ENCODE peak calls at places on chromosomes 13 and 19, in eight cellular contexts. One of them, this sample, is unnamed.

GRCh38 chr19:33374406-33374703 is 846 bp downstream of the CEBPG start:
- DNase-seq in GM04503: no peak
- DNase-seq in foreskin keratinocyte: no peak
- DNase-seq in adipocyte: peak; percentile 69
- DNase-seq in hepatocyte: no peak
- DNase-seq in ascending aorta: no peak
- DNase-seq in ovary: no peak
- DNase-seq in RCC 7860: no peak
- DNase-seq in this sample: no peak

GRCh38 chr19:49809155-49809986 is 3.7 kb downstream of the FUZ start:
- DNase-seq in RCC 7860: peak; percentile 5
- DNase-seq in GM04503: no peak
- DNase-seq in ovary: peak; percentile 62
- DNase-seq in hepatocyte: peak; percentile 67
- DNase-seq in foreskin keratinocyte: no peak
- DNase-seq in ascending aorta: no peak
- DNase-seq in adipocyte: peak; percentile 53
- DNase-seq in this sample: peak; percentile 84

GRCh38 chr19:29711584-29712132 is 3.4 kb downstream of the C19orf12 start:
- DNase-seq in ovary: no peak
- DNase-seq in foreskin keratinocyte: no peak
- DNase-seq in RCC 7860: no peak
- DNase-seq in adipocyte: no peak
- DNase-seq in ascending aorta: no peak
- DNase-seq in hepatocyte: no peak
- DNase-seq in GM04503: no peak
- DNase-seq in this sample: no peak

GRCh38 chr19:1284979-1285736 is 515 bp upstream of the EFNA2 start:
- DNase-seq in GM04503: no peak
- DNase-seq in hepatocyte: no peak
- DNase-seq in adipocyte: no peak
- DNase-seq in RCC 7860: no peak
- DNase-seq in ascending aorta: no peak
- DNase-seq in foreskin keratinocyte: no peak
- DNase-seq in ovary: no peak
- DNase-seq in this sample: no peak

GRCh38 chr13:36763322-36763721 is 55.7 kb upstream of the RFXAP start:
- DNase-seq in hepatocyte: no peak
- DNase-seq in adipocyte: no peak
- DNase-seq in ovary: no peak
- DNase-seq in ascending aorta: no peak
- DNase-seq in foreskin keratinocyte: no peak
- DNase-seq in GM04503: no peak
- DNase-seq in RCC 7860: no peak
- DNase-seq in this sample: no peak

GRCh38 chr13:26011996-26012688 is 39.7 kb downstream of the SHISA2 start:
- DNase-seq in ovary: no peak
- DNase-seq in hepatocyte: no peak
- DNase-seq in foreskin keratinocyte: no peak
- DNase-seq in GM04503: no peak
- DNase-seq in RCC 7860: no peak
- DNase-seq in adipocyte: no peak
- DNase-seq in ascending aorta: no peak
- DNase-seq in this sample: peak; percentile 28

GRCh38 chr19:43780706-43781525 is at the start of gene KCNN4:
- DNase-seq in foreskin keratinocyte: peak; percentile 65
- DNase-seq in GM04503: no peak
- DNase-seq in ascending aorta: no peak
- DNase-seq in ovary: no peak
- DNase-seq in RCC 7860: peak; percentile 44
- DNase-seq in adipocyte: peak; percentile 54
- DNase-seq in hepatocyte: peak; percentile 58
- DNase-seq in this sample: no peak

GRCh38 chr13:93118081-93118615 is 108.5 kb upstream of the GPC6 start:
- DNase-seq in ascending aorta: no peak
- DNase-seq in GM04503: no peak
- DNase-seq in foreskin keratinocyte: no peak
- DNase-seq in ovary: no peak
- DNase-seq in adipocyte: no peak
- DNase-seq in hepatocyte: no peak
- DNase-seq in RCC 7860: no peak
- DNase-seq in this sample: no peak

GRCh38 chr19:1822210-1822609 is 10.1 kb upstream of the ATP8B3 start:
- DNase-seq in foreskin keratinocyte: no peak
- DNase-seq in adipocyte: no peak
- DNase-seq in ovary: no peak
- DNase-seq in GM04503: no peak
- DNase-seq in ascending aorta: no peak
- DNase-seq in RCC 7860: no peak
- DNase-seq in hepatocyte: no peak
- DNase-seq in this sample: peak; percentile 77

GRCh38 chr13:23599083-23599925 is 29.1 kb downstream of the TNFRSF19 start:
- DNase-seq in ascending aorta: no peak
- DNase-seq in ovary: no peak
- DNase-seq in foreskin keratinocyte: peak; percentile 63
- DNase-seq in adipocyte: no peak
- DNase-seq in GM04503: no peak
- DNase-seq in RCC 7860: peak; percentile 91
- DNase-seq in hepatocyte: peak; percentile 66
- DNase-seq in this sample: no peak

GRCh38 chr13:32455594-32455903 is 27.6 kb upstream of the N4BP2L1 start:
- DNase-seq in ovary: no peak
- DNase-seq in RCC 7860: no peak
- DNase-seq in ascending aorta: no peak
- DNase-seq in foreskin keratinocyte: no peak
- DNase-seq in GM04503: no peak
- DNase-seq in hepatocyte: no peak
- DNase-seq in adipocyte: no peak
- DNase-seq in this sample: no peak

GRCh38 chr19:28296506-28296905 is 916.4 kb downstream of the UQCRFS1 start:
- DNase-seq in adipocyte: no peak
- DNase-seq in ovary: no peak
- DNase-seq in foreskin keratinocyte: no peak
- DNase-seq in hepatocyte: no peak
- DNase-seq in RCC 7860: peak; percentile 68
- DNase-seq in ascending aorta: no peak
- DNase-seq in GM04503: peak; percentile 34
- DNase-seq in this sample: no peak

GRCh38 chr13:98539655-98540054 is 37.3 kb downstream of the STK24 start:
- DNase-seq in foreskin keratinocyte: no peak
- DNase-seq in ascending aorta: no peak
- DNase-seq in ovary: no peak
- DNase-seq in GM04503: no peak
- DNase-seq in hepatocyte: no peak
- DNase-seq in adipocyte: no peak
- DNase-seq in RCC 7860: no peak
- DNase-seq in this sample: no peak

GRCh38 chr19:39407644-39408391 is 1.2 kb downstream of the ZFP36 start:
- DNase-seq in hepatocyte: peak; percentile 58
- DNase-seq in ascending aorta: no peak
- DNase-seq in adipocyte: peak; percentile 66
- DNase-seq in ovary: peak; percentile 70
- DNase-seq in RCC 7860: no peak
- DNase-seq in foreskin keratinocyte: no peak
- DNase-seq in GM04503: no peak
- DNase-seq in this sample: no peak

GRCh38 chr19:37304190-37304883 is 66.6 kb upstream of the ZNF527 start:
- DNase-seq in ascending aorta: no peak
- DNase-seq in RCC 7860: no peak
- DNase-seq in GM04503: no peak
- DNase-seq in adipocyte: no peak
- DNase-seq in hepatocyte: peak; percentile 41
- DNase-seq in ovary: peak; percentile 50
- DNase-seq in foreskin keratinocyte: no peak
- DNase-seq in this sample: peak; percentile 49

GRCh38 chr19:1469200-1469935 is 9.6 kb downstream of the C19orf25 start:
- DNase-seq in foreskin keratinocyte: no peak
- DNase-seq in ascending aorta: no peak
- DNase-seq in RCC 7860: no peak
- DNase-seq in hepatocyte: no peak
- DNase-seq in ovary: no peak
- DNase-seq in GM04503: no peak
- DNase-seq in adipocyte: no peak
- DNase-seq in this sample: no peak

GRCh38 chr19:29549105-29550070 is 23.6 kb downstream of the VSTM2B start:
- DNase-seq in GM04503: no peak
- DNase-seq in foreskin keratinocyte: no peak
- DNase-seq in ascending aorta: no peak
- DNase-seq in ovary: no peak
- DNase-seq in hepatocyte: no peak
- DNase-seq in adipocyte: no peak
- DNase-seq in RCC 7860: no peak
- DNase-seq in this sample: no peak

GRCh38 chr13:20721454-20722357 is 18.2 kb downstream of the IL17D start:
- DNase-seq in adipocyte: peak; percentile 72
- DNase-seq in ovary: peak; percentile 67
- DNase-seq in RCC 7860: no peak
- DNase-seq in foreskin keratinocyte: no peak
- DNase-seq in hepatocyte: peak; percentile 57
- DNase-seq in ascending aorta: no peak
- DNase-seq in GM04503: no peak
- DNase-seq in this sample: peak; percentile 84

GRCh38 chr19:38035515-38036495 is 128.8 kb downstream of the SIPA1L3 start:
- DNase-seq in RCC 7860: peak; percentile 63
- DNase-seq in adipocyte: peak; percentile 15
- DNase-seq in foreskin keratinocyte: no peak
- DNase-seq in GM04503: no peak
- DNase-seq in ovary: no peak
- DNase-seq in hepatocyte: no peak
- DNase-seq in ascending aorta: no peak
- DNase-seq in this sample: no peak

GRCh38 chr19:30393729-30394480 is 21.7 kb downstream of the ZNF536 start:
- DNase-seq in foreskin keratinocyte: no peak
- DNase-seq in ascending aorta: no peak
- DNase-seq in hepatocyte: no peak
- DNase-seq in adipocyte: no peak
- DNase-seq in GM04503: no peak
- DNase-seq in ovary: no peak
- DNase-seq in RCC 7860: no peak
- DNase-seq in this sample: no peak

GRCh38 chr13:24076124-24076523 is 84.4 kb upstream of the SPATA13 start:
- DNase-seq in hepatocyte: peak; percentile 55
- DNase-seq in RCC 7860: no peak
- DNase-seq in GM04503: no peak
- DNase-seq in foreskin keratinocyte: no peak
- DNase-seq in ascending aorta: no peak
- DNase-seq in adipocyte: no peak
- DNase-seq in ovary: no peak
- DNase-seq in this sample: peak; percentile 38

GRCh38 chr13:36548129-36548528 is 115.8 kb downstream of the CCNA1 start:
- DNase-seq in ascending aorta: no peak
- DNase-seq in adipocyte: no peak
- DNase-seq in RCC 7860: no peak
- DNase-seq in foreskin keratinocyte: no peak
- DNase-seq in hepatocyte: no peak
- DNase-seq in ovary: no peak
- DNase-seq in GM04503: no peak
- DNase-seq in this sample: no peak

GRCh38 chr19:44657211-44657921 is 13.7 kb downstream of the PVR start:
- DNase-seq in GM04503: no peak
- DNase-seq in foreskin keratinocyte: no peak
- DNase-seq in ascending aorta: no peak
- DNase-seq in hepatocyte: peak; percentile 78
- DNase-seq in adipocyte: peak; percentile 86
- DNase-seq in ovary: peak; percentile 70
- DNase-seq in RCC 7860: no peak
- DNase-seq in this sample: peak; percentile 64

GRCh38 chr19:5002143-5002542 is 33.2 kb downstream of the KDM4B start:
- DNase-seq in ovary: no peak
- DNase-seq in adipocyte: peak; percentile 67
- DNase-seq in ascending aorta: no peak
- DNase-seq in hepatocyte: no peak
- DNase-seq in GM04503: no peak
- DNase-seq in RCC 7860: peak; percentile 37
- DNase-seq in foreskin keratinocyte: no peak
- DNase-seq in this sample: peak; percentile 77

GRCh38 chr19:51407631-51408131 is 9.8 kb downstream of the SIGLEC10 start:
- DNase-seq in ovary: no peak
- DNase-seq in hepatocyte: peak; percentile 50
- DNase-seq in RCC 7860: no peak
- DNase-seq in foreskin keratinocyte: no peak
- DNase-seq in GM04503: no peak
- DNase-seq in adipocyte: peak; percentile 11
- DNase-seq in ascending aorta: no peak
- DNase-seq in this sample: peak; percentile 58

GRCh38 chr19:47228168-47228936 is 2.6 kb downstream of the BBC3 start:
- DNase-seq in adipocyte: peak; percentile 57
- DNase-seq in RCC 7860: peak; percentile 34
- DNase-seq in ovary: peak; percentile 57
- DNase-seq in ascending aorta: no peak
- DNase-seq in hepatocyte: peak; percentile 76
- DNase-seq in GM04503: no peak
- DNase-seq in foreskin keratinocyte: no peak
- DNase-seq in this sample: peak; percentile 86

GRCh38 chr19:58361900-58362271 is 665 bp downstream of the ZNF497 start:
- DNase-seq in hepatocyte: peak; percentile 68
- DNase-seq in ascending aorta: no peak
- DNase-seq in GM04503: no peak
- DNase-seq in ovary: no peak
- DNase-seq in adipocyte: no peak
- DNase-seq in foreskin keratinocyte: no peak
- DNase-seq in RCC 7860: no peak
- DNase-seq in this sample: peak; percentile 52

GRCh38 chr19:19279062-19279612 is 6.0 kb upstream of the TM6SF2 start:
- DNase-seq in ovary: no peak
- DNase-seq in GM04503: no peak
- DNase-seq in adipocyte: no peak
- DNase-seq in foreskin keratinocyte: no peak
- DNase-seq in hepatocyte: peak; percentile 1
- DNase-seq in RCC 7860: no peak
- DNase-seq in ascending aorta: no peak
- DNase-seq in this sample: no peak

GRCh38 chr13:72141845-72142470 is 275.0 kb upstream of the DACH1 start:
- DNase-seq in ovary: no peak
- DNase-seq in ascending aorta: no peak
- DNase-seq in GM04503: no peak
- DNase-seq in foreskin keratinocyte: peak; percentile 69
- DNase-seq in RCC 7860: no peak
- DNase-seq in hepatocyte: no peak
- DNase-seq in adipocyte: peak; percentile 63
- DNase-seq in this sample: peak; percentile 33

GRCh38 chr13:64293923-64294322 is 2878.3 kb upstream of the PCDH20 start:
- DNase-seq in RCC 7860: no peak
- DNase-seq in hepatocyte: no peak
- DNase-seq in ascending aorta: no peak
- DNase-seq in GM04503: no peak
- DNase-seq in adipocyte: no peak
- DNase-seq in foreskin keratinocyte: no peak
- DNase-seq in ovary: no peak
- DNase-seq in this sample: no peak

GRCh38 chr13:98143157-98143553 is 261 bp downstream of the FARP1 start:
- DNase-seq in foreskin keratinocyte: no peak
- DNase-seq in adipocyte: no peak
- DNase-seq in RCC 7860: no peak
- DNase-seq in ascending aorta: no peak
- DNase-seq in ovary: no peak
- DNase-seq in hepatocyte: no peak
- DNase-seq in GM04503: no peak
- DNase-seq in this sample: no peak